ENCODE peak calls at places on chromosome 5, in six cellular contexts. T is body of pancreas, P is right atrium auricular region, O is right cardiac atrium, W is aorta, G is uterus. Y is an unnamed sample.

GRCh38 chr5:160919610-160920009 is 67.6 kb upstream of the ATP10B start:
- DNase-seq in T (no peak), P (no peak), O (peak), W (no peak), G (no peak), Y (no peak)

GRCh38 chr5:83253731-83254130 is 176.4 kb downstream of the XRCC4 start:
- DNase-seq in T (no peak), P (no peak), O (no peak), W (no peak), G (no peak), Y (no peak)

GRCh38 chr5:82185842-82186241 is 92.3 kb downstream of the RPS23 start:
- DNase-seq in T (no peak), P (no peak), O (no peak), W (no peak), G (no peak), Y (no peak)

GRCh38 chr5:179261301-179262125 is 83.7 kb downstream of the ADAMTS2 start:
- DNase-seq in T (peak), P (peak), O (peak), W (no peak), G (peak), Y (no peak)

GRCh38 chr5:78638423-78638822 is 10.1 kb downstream of the LHFPL2 start:
- DNase-seq in T (peak), P (peak), O (peak), W (peak), G (peak), Y (no peak)

GRCh38 chr5:126055348-126055729 is 367.9 kb upstream of the GRAMD2B start:
- DNase-seq in T (no peak), P (no peak), O (no peak), W (no peak), G (no peak), Y (no peak)

GRCh38 chr5:180090098-180090768 is 18.7 kb upstream of the RNF130 start:
- DNase-seq in T (peak), P (no peak), O (peak), W (peak), G (peak), Y (peak)

GRCh38 chr5:104080646-104081175 is 518.1 kb upstream of the NUDT12 start:
- DNase-seq in T (no peak), P (no peak), O (no peak), W (no peak), G (no peak), Y (no peak)

GRCh38 chr5:110738503-110738811 is 350 bp upstream of the SLC25A46 start:
- DNase-seq in T (no peak), P (peak), O (no peak), W (no peak), G (no peak), Y (no peak)

GRCh38 chr5:45205403-45205961 is 396.7 kb downstream of the MRPS30 start:
- DNase-seq in T (no peak), P (no peak), O (no peak), W (no peak), G (no peak), Y (no peak)

GRCh38 chr5:68562308-68562707 is 346.8 kb downstream of the PIK3R1 start:
- DNase-seq in T (peak), P (no peak), O (peak), W (no peak), G (peak), Y (no peak)

GRCh38 chr5:88555658-88556057 is 287.0 kb upstream of the TMEM161B start:
- DNase-seq in T (no peak), P (no peak), O (no peak), W (no peak), G (no peak), Y (no peak)

GRCh38 chr5:74312746-74313145 is 327.8 kb downstream of the ENC1 start:
- DNase-seq in T (no peak), P (no peak), O (no peak), W (no peak), G (no peak), Y (no peak)

GRCh38 chr5:74313896-74314295 is 326.6 kb downstream of the ENC1 start:
- DNase-seq in T (no peak), P (no peak), O (no peak), W (no peak), G (no peak), Y (no peak)

GRCh38 chr5:74311961-74312360 is 328.6 kb downstream of the ENC1 start:
- DNase-seq in T (peak), P (no peak), O (peak), W (no peak), G (peak), Y (no peak)

GRCh38 chr5:74316064-74316586 is 324.4 kb downstream of the ENC1 start:
- DNase-seq in T (peak), P (no peak), O (no peak), W (peak), G (peak), Y (no peak)

DNA sequence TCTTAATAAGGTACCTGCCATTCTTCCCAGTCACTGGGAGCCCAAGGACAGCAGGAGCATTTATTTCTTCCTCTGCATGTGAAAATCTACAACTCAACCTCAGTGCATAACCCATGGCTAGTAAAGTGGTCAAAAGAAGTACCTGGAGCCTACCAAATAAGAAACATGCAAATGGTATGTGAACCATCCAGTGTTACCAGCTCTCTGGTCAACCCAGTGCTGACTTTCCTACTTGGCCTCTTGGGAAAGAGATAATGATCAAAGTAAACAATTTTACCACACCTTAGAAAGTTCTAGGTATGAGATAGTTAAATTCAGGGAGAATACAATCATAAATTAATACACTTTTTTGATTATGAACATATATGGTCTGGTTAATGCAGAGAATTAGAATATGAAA is 325.6 kb downstream of the ENC1 start:
- DNase-seq in T (no peak), P (no peak), O (no peak), W (no peak), G (no peak), Y (no peak)
- H3K27ac ChIP-seq in T (no peak), P (no peak), O (no peak), W (no peak), G (no peak), Y (no peak)

GRCh38 chr5:168651654-168652053 is 72.5 kb upstream of the PANK3 start:
- DNase-seq in T (no peak), P (peak), O (no peak), W (no peak), G (no peak), Y (no peak)

GRCh38 chr5:168655316-168655715 is 76.1 kb upstream of the PANK3 start:
- DNase-seq in T (no peak), P (no peak), O (no peak), W (no peak), G (no peak), Y (no peak)

GRCh38 chr5:168654225-168654624 is 75.1 kb upstream of the PANK3 start:
- DNase-seq in T (no peak), P (no peak), O (peak), W (no peak), G (peak), Y (no peak)

GRCh38 chr5:168653611-168654010 is 74.4 kb upstream of the PANK3 start:
- DNase-seq in T (no peak), P (no peak), O (no peak), W (no peak), G (no peak), Y (no peak)

DNA sequence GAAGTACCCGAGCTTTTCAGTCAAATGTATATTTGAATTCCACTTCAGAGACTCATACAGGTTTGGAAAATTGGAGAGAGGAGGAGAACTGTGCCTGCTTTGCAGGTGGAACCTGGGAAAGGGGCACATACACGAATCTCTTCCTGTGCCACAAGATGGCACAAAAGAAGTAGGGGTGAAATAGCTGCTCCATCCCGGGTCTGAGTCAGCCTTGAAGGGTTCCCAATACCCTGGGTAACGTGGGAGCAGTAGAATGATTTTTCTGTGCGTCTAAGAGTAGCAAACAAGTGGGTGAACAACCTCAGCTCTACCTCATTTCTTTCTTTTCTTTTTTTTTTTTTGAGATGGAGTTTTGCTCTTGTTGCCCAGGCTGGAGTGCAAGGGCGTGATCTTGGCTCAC is 73.3 kb upstream of the PANK3 start:
- DNase-seq in T (no peak), P (no peak), O (no peak), W (no peak), G (no peak), Y (no peak)
- H3K4me3 ChIP-seq in T (no peak), P (no peak), O (no peak), W (no peak), G (no peak), Y (no peak)

GRCh38 chr5:94153736-94154450 is 412.5 kb upstream of the POU5F2 start:
- DNase-seq in T (no peak), P (no peak), O (no peak), W (no peak), G (no peak), Y (peak)
- H3K27ac ChIP-seq in T (no peak), P (no peak), O (no peak), W (no peak), G (no peak), Y (no peak)

GRCh38 chr5:313806-314376 is 7.6 kb upstream of the AHRR start:
- DNase-seq in T (no peak), P (no peak), O (no peak), W (no peak), G (no peak), Y (no peak)

GRCh38 chr5:316210-317085 is 5.1 kb upstream of the AHRR start:
- DNase-seq in T (no peak), P (no peak), O (peak), W (no peak), G (no peak), Y (no peak)

GRCh38 chr5:313265-313664 is 8.2 kb upstream of the AHRR start:
- DNase-seq in T (no peak), P (no peak), O (no peak), W (no peak), G (no peak), Y (no peak)

GRCh38 chr5:315488-316209 is 5.9 kb upstream of the AHRR start:
- DNase-seq in T (no peak), P (no peak), O (no peak), W (no peak), G (no peak), Y (no peak)

DNA sequence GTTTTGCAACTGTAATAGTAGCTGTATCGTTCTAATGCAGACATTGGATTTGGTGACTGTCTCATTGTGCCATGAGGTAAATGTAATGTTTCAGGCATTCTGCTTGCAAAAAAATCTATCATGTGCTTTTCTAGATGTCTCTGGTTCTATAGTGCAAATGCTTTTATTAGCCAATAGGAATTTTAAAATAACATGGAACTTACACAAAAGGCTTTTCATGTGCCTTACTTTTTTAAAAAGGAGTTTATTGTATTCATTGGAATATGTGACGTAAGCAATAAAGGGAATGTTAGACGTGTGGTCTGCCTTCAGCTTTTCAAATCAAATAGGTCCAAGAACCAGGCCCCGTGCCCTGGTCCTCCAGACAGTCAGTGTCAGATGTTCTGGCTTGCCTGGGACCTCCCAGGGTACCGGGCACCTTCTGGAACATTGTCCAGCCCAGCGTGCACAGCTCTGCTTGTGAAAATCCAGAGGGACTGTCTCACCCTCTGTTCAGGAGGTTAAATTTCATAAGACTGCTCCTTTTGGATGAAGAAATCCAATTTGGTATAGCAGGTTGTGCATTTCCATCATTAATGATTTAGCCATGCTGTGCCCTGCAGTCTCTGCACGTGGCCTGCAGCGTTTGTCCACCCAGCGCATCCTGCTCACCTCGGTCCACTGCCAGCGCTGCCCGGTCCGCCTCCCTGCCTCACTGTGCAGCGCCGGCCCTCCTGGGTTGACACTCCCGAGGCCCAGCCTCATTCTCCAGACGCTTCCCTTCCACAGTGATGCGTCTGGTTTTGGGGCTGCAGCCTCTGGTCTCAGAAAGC is 6.6 kb upstream of the AHRR start:
- DNase-seq in T (no peak), P (no peak), O (no peak), W (no peak), G (no peak), Y (no peak)
- H3K4me3 ChIP-seq in T (no peak), P (no peak), O (no peak), W (no peak), G (no peak), Y (no peak)

GRCh38 chr5:157521704-157522029 is 53.9 kb downstream of the ADAM19 start:
- DNase-seq in T (no peak), P (no peak), O (no peak), W (no peak), G (no peak), Y (no peak)
- H3K27ac ChIP-seq in T (no peak), P (peak), O (peak), W (no peak), G (no peak), Y (peak)

DNA sequence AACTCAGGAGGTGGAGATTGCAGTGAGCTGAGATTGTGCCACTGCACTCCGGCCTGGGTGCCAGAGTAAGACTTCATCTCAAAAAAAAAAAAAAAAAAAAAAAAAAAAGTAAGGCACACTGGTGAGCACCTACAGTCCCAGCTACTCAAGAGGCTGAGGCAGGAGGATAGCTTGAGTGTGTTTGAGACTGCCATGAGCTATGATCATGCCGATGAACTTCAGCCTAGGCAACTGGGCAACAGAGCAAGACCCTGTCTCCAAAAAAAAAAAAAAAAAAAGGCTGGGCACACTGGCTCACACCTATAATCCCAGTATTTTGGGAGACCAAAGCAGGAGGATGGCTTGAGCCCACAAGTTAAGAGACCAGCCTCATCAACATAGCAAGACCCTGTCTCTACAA is 20.3 kb downstream of the UIMC1 start:
- DNase-seq in T (no peak), P (no peak), O (no peak), W (no peak), G (no peak), Y (no peak)
- H3K4me3 ChIP-seq in T (no peak), P (no peak), O (no peak), W (no peak), G (no peak), Y (no peak)

DNA sequence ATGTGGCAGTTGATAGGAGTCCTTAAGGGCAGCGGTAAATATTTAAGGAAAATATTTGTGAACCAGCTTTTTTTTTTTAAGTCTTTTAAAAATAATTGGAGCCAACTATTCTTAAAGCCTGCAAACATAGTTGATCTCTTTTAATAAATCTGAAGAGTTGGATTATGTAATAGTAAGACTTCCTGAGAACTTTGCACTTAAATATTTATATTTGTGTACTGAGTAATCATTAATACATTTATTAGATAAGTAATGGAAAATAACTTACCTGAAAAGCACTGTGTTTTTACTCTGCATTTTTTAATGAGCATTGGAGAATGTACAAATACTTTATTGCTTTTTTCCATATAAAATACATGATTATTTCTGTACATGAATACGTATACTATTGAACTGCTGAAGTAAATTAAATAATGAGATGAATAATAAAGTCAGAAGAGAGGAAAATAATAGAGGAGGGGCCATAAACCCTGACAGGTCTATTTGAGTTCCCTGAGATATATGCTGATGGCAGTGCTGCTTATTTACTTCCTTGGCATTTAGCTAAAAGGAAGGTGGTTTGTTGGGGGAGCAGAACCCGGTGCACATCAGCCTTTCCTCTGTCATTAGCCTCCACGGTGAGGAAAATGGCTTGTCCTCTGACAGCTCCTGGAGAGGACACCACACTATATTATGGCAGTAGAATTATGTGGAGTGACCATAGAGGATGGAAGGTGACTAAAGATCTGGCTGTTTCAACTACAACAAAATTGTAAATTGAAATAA is 148.0 kb downstream of the ZSWIM6 start:
- DNase-seq in T (no peak), P (no peak), O (no peak), W (no peak), G (no peak), Y (no peak)
- H3K27ac ChIP-seq in T (no peak), P (no peak), O (no peak), W (no peak), G (no peak), Y (no peak)

DNA sequence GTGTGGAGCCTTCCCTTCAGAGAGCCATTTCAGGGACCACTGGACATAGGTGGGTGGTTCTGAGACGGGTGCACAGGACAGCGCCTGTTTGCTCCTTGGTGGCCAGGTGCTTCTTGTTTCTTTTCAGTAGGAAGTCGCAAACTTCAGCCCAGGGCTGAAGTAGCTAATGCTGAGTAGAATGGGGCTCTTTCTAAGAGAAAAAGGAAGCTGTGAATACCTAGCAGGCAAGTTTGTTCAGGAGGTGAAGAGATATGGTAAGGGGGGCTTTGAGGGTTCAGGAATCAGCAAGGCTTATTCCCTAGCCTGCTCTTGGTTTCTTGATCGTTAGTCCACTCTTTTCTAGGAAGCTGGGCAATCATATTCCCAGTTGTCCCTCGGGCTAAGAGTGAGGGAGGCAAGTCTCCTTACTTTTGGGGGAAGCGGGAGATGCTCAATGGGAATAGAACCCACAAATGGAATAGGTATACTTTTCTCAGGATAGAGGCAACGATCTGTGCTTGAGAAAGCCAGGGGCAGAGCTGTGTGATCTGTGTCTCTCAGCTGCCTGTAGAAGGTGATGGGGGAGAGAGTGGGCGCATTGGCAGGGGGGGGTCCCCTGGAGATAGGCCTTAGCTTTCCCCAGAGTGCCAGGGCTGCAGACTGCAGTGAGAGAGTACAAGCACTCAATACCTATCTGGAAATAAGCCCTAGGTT is 1.9 kb upstream of the PURA start:
- DNase-seq in T (no peak), P (no peak), O (no peak), W (no peak), G (no peak), Y (no peak)
- H3K4me3 ChIP-seq in T (no peak), P (no peak), O (no peak), W (no peak), G (no peak), Y (no peak)

Y was measured in lower lobe of right lung.